ENCODE peak calls at places on chromosomes 4 and X, in eight cellular contexts. P, S, D, C, X, R, J and E are unnamed samples.

GRCh38 chr4:20520901-20521300 is 179.4 kb upstream of the PACRGL start:
- DNase-seq in X (no peak), R (no peak), C (no peak), S (no peak), D (no peak), J (no peak), P (no peak), E (no peak)

GRCh38 chr4:70367813-70368212 is 7.3 kb downstream of the SMR3A start:
- DNase-seq in P (no peak), S (no peak), J (no peak), D (no peak), R (no peak), C (no peak), X (no peak), E (no peak)

GRCh38 chrX:45145492-45146215 is 55.0 kb downstream of the DIPK2B start:
- DNase-seq in J (no peak), P (no peak), X (no peak), D (no peak), C (no peak), R (no peak), S (no peak), E (no peak)

GRCh38 chr4:180153587-180153986 is 2089.6 kb upstream of the TENM3 start:
- DNase-seq in X (no peak), S (no peak), P (no peak), C (no peak), J (no peak), R (no peak), D (no peak), E (no peak)

GRCh38 chr4:1098311-1098925 is 14.9 kb downstream of the RNF212 start:
- DNase-seq in C (no peak), D (no peak), J (no peak), P (no peak), X (no peak), R (no peak), S (no peak), E (no peak)

GRCh38 chrX:142068365-142068764 is 136.7 kb downstream of the MAGEC2 start:
- DNase-seq in X (no peak), S (no peak), P (no peak), C (no peak), D (no peak), R (no peak), J (no peak), E (no peak)

GRCh38 chr4:173528378-173529321 is 1.4 kb downstream of the HAND2 start:
- DNase-seq in R (no peak), D (no peak), X (no peak), C (no peak), P (no peak), J (no peak), S (no peak), E (peak; percentile 61)

GRCh38 chrX:24396236-24396929 is 35.9 kb downstream of the SUPT20HL1 start:
- DNase-seq in S (no peak), C (no peak), X (peak; percentile 10), R (peak; percentile 2), P (no peak), J (no peak), D (no peak), E (no peak)

GRCh38 chrX:10399152-10399741 is 221.1 kb downstream of the MID1 start:
- DNase-seq in R (no peak), C (no peak), S (no peak), D (no peak), X (no peak), P (no peak), J (no peak), E (no peak)

GRCh38 chrX:108313662-108314061 is 124.6 kb downstream of the COL4A6 start:
- DNase-seq in R (no peak), C (no peak), D (no peak), J (no peak), S (no peak), X (no peak), P (no peak), E (no peak)

GRCh38 chr4:56066493-56066892 is 117.7 kb downstream of the CEP135 start:
- DNase-seq in C (no peak), S (no peak), J (no peak), X (no peak), R (no peak), P (no peak), D (no peak), E (no peak)

GRCh38 chr4:81652069-81652478 is 180.4 kb upstream of the RASGEF1B start:
- DNase-seq in S (no peak), D (no peak), X (no peak), C (no peak), P (no peak), J (no peak), R (no peak), E (no peak)

GRCh38 chr4:5166377-5166776 is 115.1 kb downstream of the STK32B start:
- DNase-seq in D (no peak), X (no peak), P (no peak), S (no peak), J (no peak), C (no peak), R (no peak), E (no peak)

GRCh38 chr4:89625599-89626293 is 211.2 kb downstream of the SNCA start:
- DNase-seq in C (no peak), R (no peak), X (no peak), J (no peak), S (no peak), P (no peak), D (no peak), E (no peak)

GRCh38 chrX:123184858-123185251 is 777 bp downstream of the GRIA3 start:
- DNase-seq in R (no peak), X (no peak), C (peak; percentile 9), S (no peak), P (no peak), J (no peak), D (no peak), E (peak; percentile 56)

GRCh38 chr4:73707918-73708577 is 32.3 kb upstream of the CXCL8 start:
- DNase-seq in C (no peak), P (no peak), S (no peak), R (no peak), J (no peak), D (no peak), X (peak; percentile 44), E (no peak)

GRCh38 chr4:1763550-1764080 is 29.5 kb upstream of the FGFR3 start:
- DNase-seq in X (no peak), S (no peak), D (no peak), P (no peak), C (no peak), R (no peak), J (no peak), E (no peak)